ENCODE peak calls at places on chromosomes 5 and 9, in four cellular contexts. M is HL-60, I is astrocyte of the cerebellum, D is M059J. Y is an unnamed sample.

GRCh38 chr9:113659740-113660139 is 196.2 kb downstream of the RGS3 start:
- DNase-seq in M (no peak), I (no peak), D (no peak), Y (no peak)

GRCh38 chr5:50299896-50300295 is 141.2 kb downstream of the EMB start:
- DNase-seq in M (no peak), I (no peak), D (no peak), Y (no peak)

GRCh38 chr5:120446068-120446492 is 18.0 kb upstream of the PRR16 start:
- DNase-seq in M (no peak), I (peak; percentile 52), D (peak; percentile 89), Y (no peak)

GRCh38 chr5:137935190-137935589 is 45.9 kb downstream of the PKD2L2 start:
- DNase-seq in M (no peak), I (no peak), D (no peak), Y (no peak)

GRCh38 chr9:106583751-106584150 is 279.2 kb upstream of the ZNF462 start:
- DNase-seq in M (no peak), I (no peak), D (no peak), Y (no peak)

GRCh38 chr9:96022445-96023031 is 147.0 kb downstream of the ERCC6L2 start:
- DNase-seq in M (no peak), I (no peak), D (no peak), Y (no peak)

GRCh38 chr5:150473673-150474358 is 24.3 kb upstream of the RPS14 start:
- DNase-seq in M (no peak), I (peak; percentile 80), D (peak; percentile 94), Y (no peak)

GRCh38 chr9:126521089-126521488 is 92.6 kb upstream of the LMX1B start:
- DNase-seq in M (no peak), I (no peak), D (no peak), Y (peak; percentile 27)

GRCh38 chr5:531749-532315 is 7.6 kb upstream of the SLC9A3 start:
- DNase-seq in M (no peak), I (no peak), D (no peak), Y (no peak)

GRCh38 chr9:21902112-21902511 is 92.1 kb downstream of the CDKN2A start:
- DNase-seq in M (peak; percentile 16), I (no peak), D (peak; percentile 25), Y (no peak)

Y was measured in chondrocyte.